ENCODE peak calls at places on chromosomes 4 and X, in nine cellular contexts. E is right lobe of liver, N is transverse colon, X is gastrocnemius medialis, O is spleen, B is HepG2, H is ovary, Z is body of pancreas, K is adrenal gland. C is an unnamed sample.

GRCh38 chr4:6245246-6246169 is 24.1 kb upstream of the WFS1 start:
- DNase-seq in E (no peak), N (no peak), X (no peak), O (peak), B (no peak), H (no peak), Z (peak), K (peak), C (no peak)

GRCh38 chr4:23878912-23879732 is 10.7 kb downstream of the PPARGC1A start:
- DNase-seq in E (no peak), N (no peak), X (no peak), O (no peak), B (no peak), H (no peak), Z (no peak), K (no peak), C (no peak)

GRCh38 chr4:16259531-16260246 is 33.4 kb upstream of the TAPT1 start:
- DNase-seq in E (no peak), N (no peak), X (no peak), O (no peak), B (no peak), H (no peak), Z (no peak), K (peak), C (no peak)

GRCh38 chrX:40415675-40416074 is 165.1 kb upstream of the ATP6AP2 start:
- DNase-seq in E (no peak), N (no peak), X (no peak), O (no peak), B (no peak), H (no peak), Z (peak), K (no peak), C (no peak)

GRCh38 chr4:53455766-53456165 is 78.3 kb downstream of the FIP1L1 start:
- DNase-seq in E (no peak), N (no peak), X (no peak), O (no peak), B (peak), H (no peak), Z (no peak), K (no peak), C (no peak)

GRCh38 chrX:69501433-69501832 is 2.7 kb upstream of the NALF2 start:
- DNase-seq in E (no peak), N (no peak), X (no peak), O (no peak), B (peak), H (no peak), Z (peak), K (peak), C (no peak)

GRCh38 chr4:76449362-76449767 is 14.3 kb downstream of the SHROOM3 start:
- DNase-seq in E (no peak), N (no peak), X (no peak), O (no peak), B (no peak), H (no peak), Z (no peak), K (no peak), C (no peak)

GRCh38 chr4:126955292-126956191 is 677.2 kb upstream of the INTU start:
- DNase-seq in E (no peak), N (no peak), X (no peak), O (no peak), B (no peak), H (no peak), Z (no peak), K (no peak), C (no peak)

GRCh38 chr4:140497776-140498636 is at the start of gene MGAT4D:
- DNase-seq in E (no peak), N (peak), X (no peak), O (peak), B (no peak), H (no peak), Z (peak), K (no peak), C (no peak)

GRCh38 chrX:118550792-118551191 is 55.2 kb downstream of the DOCK11 start:
- DNase-seq in E (no peak), N (no peak), X (no peak), O (no peak), B (no peak), H (no peak), Z (no peak), K (no peak), C (no peak)

GRCh38 chr4:54662123-54662522 is 4.4 kb downstream of the KIT start:
- DNase-seq in E (no peak), N (no peak), X (no peak), O (no peak), B (no peak), H (no peak), Z (no peak), K (no peak), C (no peak)

GRCh38 chrX:48489296-48489695 is 13.3 kb downstream of the FTSJ1 start:
- DNase-seq in E (no peak), N (no peak), X (no peak), O (peak), B (no peak), H (no peak), Z (no peak), K (no peak), C (no peak)

GRCh38 chrX:88135735-88136134 is 611.3 kb upstream of the CPXCR1 start:
- DNase-seq in E (no peak), N (no peak), X (no peak), O (no peak), B (peak), H (no peak), Z (no peak), K (no peak), C (no peak)

GRCh38 chr4:143587703-143588102 is 74.2 kb downstream of the SMARCA5 start:
- DNase-seq in E (no peak), N (no peak), X (no peak), O (no peak), B (no peak), H (no peak), Z (no peak), K (no peak), C (no peak)

GRCh38 chrX:1686642-1687041 is 71.8 kb downstream of the ASMT start:
- DNase-seq in E (no peak), N (no peak), X (no peak), O (no peak), B (no peak), H (no peak), Z (no peak), K (no peak), C (no peak)

GRCh38 chr4:137703225-137703624 is 170.9 kb upstream of the PCDH18 start:
- DNase-seq in E (no peak), N (no peak), X (no peak), O (no peak), B (no peak), H (no peak), Z (no peak), K (no peak), C (no peak)

GRCh38 chrX:19794690-19795089 is 92.7 kb downstream of the SH3KBP1 start:
- DNase-seq in E (no peak), N (no peak), X (no peak), O (no peak), B (no peak), H (no peak), Z (no peak), K (no peak), C (no peak)

GRCh38 chr4:176981074-176981473 is 188.4 kb upstream of the VEGFC start:
- DNase-seq in E (no peak), N (no peak), X (no peak), O (no peak), B (no peak), H (no peak), Z (no peak), K (no peak), C (no peak)

GRCh38 chr4:173910911-173911310 is 372.6 kb downstream of the FBXO8 start:
- DNase-seq in E (no peak), N (no peak), X (no peak), O (no peak), B (no peak), H (no peak), Z (no peak), K (no peak), C (no peak)

GRCh38 chr4:86497131-86497530 is 97.0 kb upstream of the PTPN13 start:
- DNase-seq in E (no peak), N (no peak), X (peak), O (no peak), B (no peak), H (no peak), Z (no peak), K (no peak), C (no peak)

GRCh38 chrX:65407157-65407626 is 127.4 kb downstream of the LAS1L start:
- DNase-seq in E (no peak), N (no peak), X (no peak), O (no peak), B (no peak), H (no peak), Z (no peak), K (no peak), C (no peak)

GRCh38 chr4:6493668-6494304 is 21.4 kb upstream of the PPP2R2C start:
- DNase-seq in E (no peak), N (no peak), X (no peak), O (no peak), B (no peak), H (no peak), Z (no peak), K (peak), C (no peak)

GRCh38 chr4:11042760-11043159 is 358.2 kb upstream of the CLNK start:
- DNase-seq in E (no peak), N (no peak), X (no peak), O (no peak), B (no peak), H (no peak), Z (no peak), K (no peak), C (no peak)

GRCh38 chr4:114600672-114601071 is 2.1 kb downstream of the UGT8 start:
- DNase-seq in E (no peak), N (no peak), X (no peak), O (no peak), B (no peak), H (no peak), Z (no peak), K (no peak), C (no peak)

GRCh38 chrX:115289465-115289864 is at the start of gene LUZP4:
- DNase-seq in E (no peak), N (no peak), X (no peak), O (no peak), B (no peak), H (no peak), Z (no peak), K (no peak), C (no peak)

GRCh38 chr4:57550143-57550542 is 440.0 kb upstream of the IGFBP7 start:
- DNase-seq in E (no peak), N (no peak), X (no peak), O (no peak), B (no peak), H (no peak), Z (no peak), K (no peak), C (no peak)

GRCh38 chr4:37780444-37781133 is 45.9 kb upstream of the PGM2 start:
- DNase-seq in E (no peak), N (peak), X (no peak), O (no peak), B (peak), H (no peak), Z (no peak), K (no peak), C (no peak)

GRCh38 chr4:11632488-11632887 is 203.8 kb upstream of the HS3ST1 start:
- DNase-seq in E (no peak), N (no peak), X (no peak), O (no peak), B (no peak), H (no peak), Z (no peak), K (no peak), C (no peak)

GRCh38 chr4:133372699-133373098 is 223.6 kb downstream of the PCDH10 start:
- DNase-seq in E (no peak), N (no peak), X (no peak), O (no peak), B (no peak), H (no peak), Z (no peak), K (no peak), C (no peak)

GRCh38 chr4:73224886-73225285 is 33.7 kb downstream of the ANKRD17 start:
- DNase-seq in E (no peak), N (no peak), X (no peak), O (no peak), B (no peak), H (no peak), Z (no peak), K (no peak), C (no peak)
- H3K27ac ChIP-seq in E (no peak), N (no peak), X (peak), O (peak), B (no peak), H (no peak), Z (no peak), K (no peak), C (no peak)

DNA sequence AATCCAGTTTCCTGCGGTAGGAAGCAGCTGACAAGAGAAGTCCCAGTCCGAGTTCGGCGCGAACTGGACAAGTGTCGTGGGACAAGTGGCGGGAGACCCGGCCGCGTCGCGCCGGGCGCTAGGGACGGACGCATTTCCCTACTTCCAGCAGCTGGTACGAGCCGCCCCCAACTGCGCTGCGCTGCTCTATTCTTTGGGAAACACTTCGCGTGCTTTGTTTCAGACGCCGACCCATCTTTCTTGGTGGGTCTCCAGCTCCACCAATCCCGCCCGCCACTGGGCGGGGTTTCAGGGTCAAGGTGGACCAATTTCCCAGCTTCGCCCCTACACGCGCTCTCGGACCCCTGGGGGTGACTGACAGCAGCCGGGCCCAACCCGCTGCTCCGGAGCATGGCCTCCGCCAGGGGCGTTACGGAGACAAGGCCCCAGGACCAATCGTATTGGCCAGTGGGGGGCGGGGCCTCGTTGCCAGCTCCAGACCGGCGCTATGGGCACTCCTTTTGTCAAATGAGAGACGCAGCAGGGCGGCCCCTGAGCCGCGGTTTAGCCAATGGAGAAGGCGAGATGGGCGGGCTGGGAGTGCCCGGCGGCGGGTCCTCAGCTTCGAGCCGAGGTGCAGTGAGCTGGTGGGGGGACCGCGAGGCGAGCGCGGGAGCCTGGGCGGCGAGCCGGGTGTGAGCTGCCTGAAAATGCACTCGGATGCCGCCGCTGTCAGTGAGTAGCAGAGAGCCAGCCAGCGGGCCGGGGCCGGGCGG is at the start of gene DCUN1D4:
- DNase-seq in E (peak), N (peak), X (peak), O (peak), B (peak), H (peak), Z (peak), K (peak), C (peak)
- TF ChIP-seq POLR2A in E (peak), N (peak), X (peak), O (no peak), B (no peak), H (peak), Z (peak), K (peak), C (peak)

DNA sequence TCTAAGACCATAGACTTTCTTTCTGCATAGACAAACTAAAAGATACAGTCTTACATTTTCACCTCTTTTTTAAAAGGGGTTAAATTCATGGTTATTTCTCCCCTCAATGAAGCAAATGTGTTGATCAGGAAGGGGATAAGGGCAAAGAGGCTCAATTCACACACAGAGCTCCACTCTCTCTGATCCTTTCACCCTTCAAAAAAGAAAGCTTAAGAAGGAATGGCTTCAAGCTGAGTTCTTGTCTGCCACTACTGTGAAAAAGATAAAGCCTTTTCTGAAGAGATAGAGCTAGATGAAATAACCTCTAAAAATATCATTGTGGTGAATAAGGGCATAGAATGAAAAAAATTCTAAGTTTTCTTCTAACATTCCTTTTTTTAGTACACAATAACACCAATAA is 28.3 kb downstream of the SEPSECS start:
- DNase-seq in E (no peak), N (no peak), X (no peak), O (no peak), B (no peak), H (no peak), Z (no peak), K (no peak), C (no peak)
- H3K27ac ChIP-seq in E (no peak), N (no peak), X (no peak), O (no peak), B (peak), H (no peak), Z (no peak), K (no peak), C (no peak)

GRCh38 chrX:110316351-110317078 is 1.4 kb downstream of the AMMECR1 start:
- DNase-seq in E (no peak), N (no peak), X (no peak), O (no peak), B (no peak), H (no peak), Z (no peak), K (no peak), C (no peak)
- TF ChIP-seq POLR2A in E (no peak), N (no peak), X (no peak), O (no peak), B (no peak), H (no peak), Z (no peak), K (no peak), C (no peak)

GRCh38 chrX:134480061-134480460 is 20.1 kb downstream of the HPRT1 start:
- DNase-seq in E (no peak), N (no peak), X (no peak), O (no peak), B (no peak), H (no peak), Z (no peak), K (no peak), C (no peak)

GRCh38 chrX:134484039-134484438 is 24.1 kb downstream of the HPRT1 start:
- DNase-seq in E (no peak), N (no peak), X (no peak), O (no peak), B (peak), H (no peak), Z (no peak), K (no peak), C (no peak)

GRCh38 chrX:134478374-134478773 is 18.4 kb downstream of the HPRT1 start:
- DNase-seq in E (no peak), N (no peak), X (no peak), O (no peak), B (no peak), H (no peak), Z (no peak), K (no peak), C (no peak)

GRCh38 chrX:134482371-134482770 is 22.4 kb downstream of the HPRT1 start:
- DNase-seq in E (no peak), N (no peak), X (no peak), O (no peak), B (no peak), H (no peak), Z (no peak), K (no peak), C (no peak)

GRCh38 chrX:134481339-134481738 is 21.4 kb downstream of the HPRT1 start:
- DNase-seq in E (no peak), N (no peak), X (no peak), O (no peak), B (no peak), H (no peak), Z (no peak), K (no peak), C (no peak)
- H3K27ac ChIP-seq in E (no peak), N (no peak), X (no peak), O (no peak), B (no peak), H (no peak), Z (no peak), K (no peak), C (no peak)

GRCh38 chr4:158783775-158784174 is 14.9 kb downstream of the FNIP2 start:
- DNase-seq in E (no peak), N (no peak), X (no peak), O (no peak), B (no peak), H (no peak), Z (no peak), K (no peak), C (no peak)

GRCh38 chr4:158781963-158782362 is 13.1 kb downstream of the FNIP2 start:
- DNase-seq in E (no peak), N (no peak), X (no peak), O (no peak), B (no peak), H (no peak), Z (no peak), K (no peak), C (no peak)

GRCh38 chr4:158786155-158786581 is 17.3 kb downstream of the FNIP2 start:
- DNase-seq in E (no peak), N (no peak), X (no peak), O (no peak), B (no peak), H (no peak), Z (no peak), K (no peak), C (no peak)

GRCh38 chr4:158778712-158779111 is 9.9 kb downstream of the FNIP2 start:
- DNase-seq in E (no peak), N (peak), X (peak), O (no peak), B (no peak), H (no peak), Z (no peak), K (no peak), C (no peak)

DNA sequence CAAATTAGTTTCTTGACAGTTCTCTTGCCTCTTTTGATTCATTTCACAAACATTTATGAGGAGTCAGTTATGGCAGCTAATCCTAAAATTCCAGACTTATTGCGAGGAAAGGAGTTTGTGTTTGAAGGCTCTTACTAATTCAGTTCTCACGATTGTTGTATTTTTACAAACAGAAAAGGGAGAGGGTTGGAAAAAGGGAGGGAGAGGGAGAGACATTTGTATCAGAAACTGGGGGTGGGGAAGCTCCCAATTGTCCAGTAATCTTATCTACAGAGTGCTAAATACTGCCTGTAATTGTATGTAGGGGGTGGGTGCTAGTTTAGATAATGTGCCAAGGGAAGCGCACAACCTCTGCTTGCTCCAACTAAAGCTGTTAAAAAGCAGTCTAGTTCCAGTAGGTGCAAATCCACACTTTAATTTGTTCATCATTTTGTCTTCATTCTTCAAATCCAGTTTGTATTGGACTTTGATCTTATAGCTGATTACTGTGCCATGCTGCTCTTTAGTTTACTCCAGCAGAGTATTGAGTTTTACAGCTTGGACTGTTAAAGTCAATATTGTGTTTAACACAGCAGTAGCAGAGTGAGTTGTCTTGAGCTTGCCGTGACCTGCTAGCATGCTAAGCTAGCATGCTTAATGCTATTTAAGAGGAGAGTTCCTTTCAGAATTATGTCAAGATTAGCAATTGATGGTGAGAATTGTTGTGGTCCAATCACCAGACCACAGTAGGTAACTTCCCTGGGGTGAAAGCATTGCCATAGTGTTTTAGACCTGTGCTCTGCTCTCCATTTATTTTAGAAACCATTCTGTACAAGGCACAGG is 13.9 kb downstream of the FNIP2 start:
- DNase-seq in E (no peak), N (no peak), X (no peak), O (no peak), B (peak), H (no peak), Z (peak), K (no peak), C (no peak)
- TF ChIP-seq POLR2A in E (no peak), N (no peak), X (no peak), O (no peak), B (no peak), H (no peak), Z (no peak), K (no peak), C (no peak)

DNA sequence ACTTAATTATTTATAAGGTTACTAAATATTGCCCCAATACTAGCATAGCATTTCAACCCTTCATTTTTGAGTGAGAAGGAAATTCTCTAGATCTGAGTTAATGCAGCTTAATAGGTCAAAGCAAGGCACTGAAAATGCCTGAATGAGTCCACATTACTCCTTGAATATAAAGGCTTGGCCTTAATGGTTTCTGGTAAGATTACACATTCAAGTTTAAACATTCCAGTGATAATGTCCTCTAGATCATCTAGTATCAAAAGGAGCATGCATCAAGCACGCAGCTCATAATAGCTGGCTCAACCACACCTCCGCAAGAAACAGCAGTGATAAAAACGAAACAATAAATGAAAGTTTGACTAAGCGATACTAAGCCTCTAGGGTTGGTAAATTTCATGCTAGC is 87.4 kb downstream of the SPANXN3 start:
- DNase-seq in E (no peak), N (no peak), X (no peak), O (no peak), B (no peak), H (no peak), Z (no peak), K (no peak), C (no peak)
- H3K27ac ChIP-seq in E (no peak), N (no peak), X (no peak), O (no peak), B (no peak), H (no peak), Z (no peak), K (no peak), C (no peak)